ENCODE peak calls at places on chromosomes 2 and 18, in nine cellular contexts. O is NB4, S is fibroblast of villous mesenchyme, D is MCF 10A, R is neural progenitor cell, W is esophagus squamous epithelium, P is K562, V is PC-3, Q is GM20000. X is an unnamed sample.

GRCh38 chr18:68475911-68476310 is 239.0 kb downstream of the TMX3 start:
- DNase-seq in O (no peak), S (no peak), D (no peak), R (no peak), W (no peak), P (no peak), V (no peak), Q (no peak), X (no peak)

GRCh38 chr18:21064347-21064746 is 47.3 kb downstream of the ROCK1 start:
- DNase-seq in O (no peak), S (peak; percentile 17), D (no peak), R (no peak), W (no peak), P (no peak), V (no peak), Q (no peak), X (no peak)

GRCh38 chr2:163878718-163879117 is 142.9 kb upstream of the FIGN start:
- DNase-seq in O (peak; percentile 59), S (peak; percentile 34), D (peak; percentile 66), R (peak; percentile 60), W (no peak), P (peak; percentile 25), V (peak; percentile 61), Q (no peak), X (peak; percentile 22)

GRCh38 chr2:119800376-119800902 is 40.7 kb downstream of the PTPN4 start:
- DNase-seq in O (no peak), S (no peak), D (no peak), R (no peak), W (no peak), P (no peak), V (no peak), Q (no peak), X (no peak)

GRCh38 chr18:53261241-53261640 is 921.2 kb downstream of the DCC start:
- DNase-seq in O (no peak), S (no peak), D (peak; percentile 12), R (no peak), W (no peak), P (no peak), V (no peak), Q (no peak), X (no peak)

GRCh38 chr2:99488587-99488998 is 1.2 kb downstream of the REV1 start:
- DNase-seq in O (peak; percentile 66), S (peak; percentile 52), D (peak; percentile 35), R (no peak), W (no peak), P (no peak), V (peak; percentile 54), Q (peak; percentile 40), X (no peak)

GRCh38 chr2:36451512-36451911 is 95.9 kb downstream of the CRIM1 start:
- DNase-seq in O (peak; percentile 31), S (peak; percentile 84), D (no peak), R (no peak), W (no peak), P (peak; percentile 51), V (no peak), Q (no peak), X (no peak)

GRCh38 chr2:49931243-49931642 is 776.9 kb upstream of the FSHR start:
- DNase-seq in O (no peak), S (no peak), D (no peak), R (no peak), W (no peak), P (no peak), V (no peak), Q (no peak), X (no peak)

GRCh38 chr2:113716291-113716690 is 40.2 kb downstream of the SLC35F5 start:
- DNase-seq in O (no peak), S (peak; percentile 75), D (no peak), R (no peak), W (no peak), P (no peak), V (no peak), Q (no peak), X (no peak)

GRCh38 chr2:172246649-172247048 is 143.9 kb upstream of the DLX2 start:
- DNase-seq in O (peak; percentile 70), S (no peak), D (peak; percentile 57), R (no peak), W (no peak), P (no peak), V (peak; percentile 75), Q (no peak), X (peak; percentile 7)

GRCh38 chr2:188984680-188985079 is 10.5 kb downstream of the COL3A1 start:
- DNase-seq in O (no peak), S (peak; percentile 88), D (peak; percentile 23), R (no peak), W (no peak), P (no peak), V (peak; percentile 19), Q (no peak), X (no peak)

GRCh38 chr2:208638059-208638458 is 231.5 kb downstream of the PTH2R start:
- DNase-seq in O (no peak), S (no peak), D (peak; percentile 18), R (no peak), W (no peak), P (peak; percentile 12), V (no peak), Q (no peak), X (no peak)

GRCh38 chr18:69906765-69907164 is 40.9 kb downstream of the CD226 start:
- DNase-seq in O (no peak), S (no peak), D (no peak), R (no peak), W (no peak), P (no peak), V (no peak), Q (no peak), X (no peak)

GRCh38 chr18:69895081-69896047 is 52.3 kb downstream of the CD226 start:
- DNase-seq in O (no peak), S (no peak), D (no peak), R (no peak), W (no peak), P (no peak), V (no peak), Q (no peak), X (peak; percentile 60)

GRCh38 chr18:69897397-69898108 is 50.1 kb downstream of the CD226 start:
- DNase-seq in O (peak; percentile 43), S (no peak), D (no peak), R (no peak), W (no peak), P (no peak), V (no peak), Q (peak; percentile 50), X (peak; percentile 68)

GRCh38 chr18:69898241-69898861 is 49.3 kb downstream of the CD226 start:
- DNase-seq in O (peak; percentile 48), S (no peak), D (no peak), R (no peak), W (no peak), P (no peak), V (no peak), Q (peak; percentile 48), X (peak; percentile 55)

DNA sequence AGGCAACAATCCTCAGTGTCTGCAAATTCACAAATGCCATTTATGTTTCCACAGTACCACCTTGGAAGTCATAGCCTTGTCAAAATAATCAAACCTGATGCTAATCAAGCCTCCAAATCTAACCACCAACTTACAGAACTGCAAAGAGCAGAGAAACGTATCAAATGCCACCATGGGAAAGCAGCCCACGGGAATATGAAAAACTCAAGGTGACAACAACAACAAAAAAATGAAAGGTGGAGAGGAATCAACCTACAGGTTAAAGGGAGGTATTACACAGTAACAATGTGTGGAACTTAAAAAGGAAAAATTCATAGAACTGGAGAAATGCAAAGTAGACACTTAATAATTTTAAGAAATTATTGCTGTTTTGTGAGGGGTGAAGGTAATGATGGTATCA is 46.7 kb downstream of the CD226 start:
- DNase-seq in O (no peak), S (no peak), D (no peak), R (no peak), W (no peak), P (no peak), V (no peak), Q (no peak), X (no peak)
- TF ChIP-seq CTCF in O (no peak), S (no peak), D (peak; percentile 10), R (peak; percentile 11), W (no peak), P (no peak), V (peak; percentile 37), Q (no peak), X (peak; percentile 38)

GRCh38 chr2:95392730-95393455 is 9.6 kb upstream of the FAHD2A start:
- DNase-seq in O (no peak), S (no peak), D (no peak), R (no peak), W (no peak), P (peak; percentile 35), V (no peak), Q (no peak), X (no peak)
- TF ChIP-seq CTCF in O (peak; percentile 44), S (peak; percentile 24), D (no peak), R (peak; percentile 32), W (no peak), P (no peak), V (peak; percentile 28), Q (no peak), X (no peak)

DNA sequence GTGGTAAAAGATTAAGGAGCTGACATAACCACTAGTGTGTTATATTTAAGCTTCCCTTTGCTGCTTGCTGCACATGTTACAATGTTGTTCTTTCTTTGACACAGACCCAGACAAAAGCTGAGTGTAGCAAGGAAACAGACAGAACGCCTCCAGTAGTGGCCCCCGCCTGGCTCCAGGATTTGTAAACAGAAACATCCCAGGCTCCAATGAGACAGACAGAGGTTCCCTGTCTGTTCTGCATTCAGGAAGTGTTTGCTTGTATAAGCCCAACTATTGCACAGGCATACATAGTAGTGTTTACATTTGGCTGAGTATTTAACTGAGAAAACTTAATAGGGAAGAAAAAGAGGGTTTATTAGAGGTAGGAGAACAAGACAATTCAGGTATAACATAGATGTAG is 118.2 kb downstream of the BMPR2 start:
- DNase-seq in O (no peak), S (peak; percentile 97), D (peak; percentile 27), R (peak; percentile 41), W (no peak), P (no peak), V (peak; percentile 22), Q (no peak), X (no peak)
- TF ChIP-seq CTCF in O (no peak), S (no peak), D (no peak), R (no peak), W (no peak), P (no peak), V (no peak), Q (no peak), X (no peak)

GRCh38 chr2:122451697-122452096 is 696.2 kb downstream of the TSN start:
- DNase-seq in O (no peak), S (no peak), D (no peak), R (no peak), W (no peak), P (no peak), V (no peak), Q (no peak), X (no peak)

GRCh38 chr2:122447237-122447636 is 691.8 kb downstream of the TSN start:
- DNase-seq in O (no peak), S (no peak), D (no peak), R (no peak), W (no peak), P (no peak), V (no peak), Q (no peak), X (no peak)

GRCh38 chr2:122446761-122447160 is 691.3 kb downstream of the TSN start:
- DNase-seq in O (no peak), S (no peak), D (no peak), R (no peak), W (no peak), P (no peak), V (no peak), Q (no peak), X (no peak)

DNA sequence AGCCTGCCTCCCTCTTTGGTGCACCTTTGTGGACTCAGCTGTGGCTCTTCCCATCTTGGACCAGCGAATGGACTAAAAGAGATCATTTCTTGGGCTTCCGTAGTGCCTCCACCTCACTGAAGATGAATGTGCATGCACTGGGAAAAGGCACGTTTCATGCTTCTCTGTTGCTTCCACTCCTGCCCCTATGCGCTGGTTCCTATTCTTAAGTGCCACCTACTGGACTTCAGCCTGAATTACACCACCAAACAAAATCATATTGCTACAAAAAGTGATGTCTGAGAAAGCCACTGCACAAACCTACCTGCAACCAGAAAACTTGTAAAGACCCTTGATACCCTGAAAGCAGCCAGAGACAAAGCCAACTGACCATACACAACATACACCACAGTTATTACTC is 695.6 kb downstream of the TSN start:
- DNase-seq in O (peak; percentile 53), S (peak; percentile 23), D (peak; percentile 66), R (peak; percentile 30), W (no peak), P (no peak), V (peak; percentile 66), Q (peak; percentile 7), X (no peak)
- TF ChIP-seq CTCF in O (peak; percentile 71), S (peak; percentile 59), D (peak; percentile 66), R (peak; percentile 53), W (no peak), P (peak; percentile 36), V (peak; percentile 74), Q (no peak), X (peak; percentile 25)